ENCODE peak calls at places on chromosomes 5 and 9, in nine cellular contexts. F, S, K, Q, P, Z, Y, C and T are unnamed samples. For H3K4me1, the result is how much of the 10 kb centered on the place peaks cover.

GRCh38 chr5:118042076-118042475 is 946.3 kb downstream of the DTWD2 start:
- DNase-seq in F (no peak), S (no peak), K (no peak), Q (no peak), P (no peak), Z (no peak), Y (no peak), C (no peak), T (no peak)

GRCh38 chr5:130109152-130109551 is 204.9 kb downstream of the CHSY3 start:
- DNase-seq in F (no peak), S (peak), K (no peak), Q (no peak), P (peak), Z (no peak), Y (peak), C (no peak), T (no peak)

GRCh38 chr9:26054600-26055516 is 376.6 kb upstream of the TUSC1 start:
- DNase-seq in F (no peak), S (no peak), K (no peak), Q (no peak), P (no peak), Z (no peak), Y (no peak), C (no peak), T (no peak)

GRCh38 chr5:38008198-38008597 is 168.4 kb upstream of the GDNF start:
- DNase-seq in F (no peak), S (no peak), K (no peak), Q (no peak), P (peak), Z (no peak), Y (no peak), C (no peak), T (no peak)

GRCh38 chr9:133759146-133759900 is 21.2 kb upstream of the SARDH start:
- DNase-seq in F (no peak), S (no peak), K (no peak), Q (peak), P (peak), Z (peak), Y (peak), C (peak), T (peak)

GRCh38 chr9:105299190-105299854 is 54.9 kb downstream of the SLC44A1 start:
- DNase-seq in F (no peak), S (peak), K (no peak), Q (no peak), P (no peak), Z (peak), Y (peak), C (no peak), T (peak)

GRCh38 chr9:4339783-4340335 is 40.0 kb upstream of the GLIS3 start:
- DNase-seq in F (no peak), S (peak), K (no peak), Q (no peak), P (no peak), Z (no peak), Y (no peak), C (no peak), T (no peak)

GRCh38 chr9:35162605-35163315 is 951 bp downstream of the UNC13B start:
- DNase-seq in F (no peak), S (no peak), K (no peak), Q (no peak), P (no peak), Z (no peak), Y (no peak), C (no peak), T (no peak)

GRCh38 chr9:92265159-92265558 is 28.3 kb downstream of the IARS1 start:
- DNase-seq in F (no peak), S (no peak), K (no peak), Q (no peak), P (no peak), Z (no peak), Y (no peak), C (no peak), T (no peak)

GRCh38 chr5:1553642-1554409 is 30.1 kb upstream of the LPCAT1 start:
- DNase-seq in F (no peak), S (no peak), K (no peak), Q (no peak), P (no peak), Z (no peak), Y (no peak), C (no peak), T (no peak)

GRCh38 chr5:72938206-72938605 is 17.6 kb upstream of the FCHO2 start:
- DNase-seq in F (no peak), S (no peak), K (peak), Q (no peak), P (no peak), Z (no peak), Y (peak), C (no peak), T (no peak)

GRCh38 chr5:57665146-57665936 is 182.7 kb upstream of the ACTBL2 start:
- DNase-seq in F (no peak), S (no peak), K (no peak), Q (no peak), P (no peak), Z (no peak), Y (no peak), C (no peak), T (no peak)

GRCh38 chr5:146529984-146530383 is 14.0 kb upstream of the GPR151 start:
- DNase-seq in F (no peak), S (no peak), K (no peak), Q (no peak), P (no peak), Z (no peak), Y (no peak), C (no peak), T (no peak)

GRCh38 chr9:126393876-126394275 is 67.2 kb downstream of the MVB12B start:
- DNase-seq in F (no peak), S (no peak), K (no peak), Q (no peak), P (no peak), Z (no peak), Y (no peak), C (no peak), T (no peak)
- H3K4me1 ChIP-seq in F (under half), S (under half), K (under half), Q (half or more), P (under half), Z (half or more), Y (under half), C (under half), T (under half)

GRCh38 chr9:127488946-127489345 is 37.6 kb downstream of the LRSAM1 start:
- DNase-seq in F (no peak), S (no peak), K (no peak), Q (no peak), P (no peak), Z (no peak), Y (no peak), C (no peak), T (no peak)

GRCh38 chr9:127490831-127491230 is 39.5 kb downstream of the LRSAM1 start:
- DNase-seq in F (no peak), S (no peak), K (no peak), Q (no peak), P (no peak), Z (no peak), Y (no peak), C (no peak), T (no peak)

GRCh38 chr9:127489471-127490115 is 38.3 kb downstream of the LRSAM1 start:
- DNase-seq in F (no peak), S (no peak), K (no peak), Q (no peak), P (peak), Z (no peak), Y (no peak), C (peak), T (no peak)

GRCh38 chr9:127482662-127483061 is 31.4 kb downstream of the LRSAM1 start:
- DNase-seq in F (no peak), S (no peak), K (no peak), Q (no peak), P (no peak), Z (no peak), Y (no peak), C (no peak), T (no peak)

DNA sequence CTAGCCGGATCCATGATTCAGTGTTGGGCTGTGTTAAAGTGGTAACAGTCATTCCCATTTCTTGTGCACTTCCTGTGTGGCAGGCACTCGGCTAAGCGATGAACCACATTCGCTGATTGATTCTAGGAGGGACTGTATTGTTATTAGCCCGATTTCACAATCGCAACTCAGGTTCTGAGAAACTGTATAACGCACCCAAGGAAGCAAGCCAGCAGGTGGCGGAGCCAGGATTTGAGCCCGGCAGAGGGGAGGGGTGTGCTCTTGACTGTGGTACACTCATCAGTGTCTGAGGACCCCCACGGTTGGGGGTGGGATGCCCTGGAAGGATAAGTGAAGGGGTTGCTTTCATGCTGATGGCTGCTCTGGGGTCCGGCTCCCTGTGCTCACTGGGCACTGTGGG is 34.7 kb downstream of the LRSAM1 start:
- DNase-seq in F (no peak), S (no peak), K (no peak), Q (no peak), P (no peak), Z (no peak), Y (no peak), C (no peak), T (no peak)
- TF ChIP-seq CTCF in F (no peak), S (no peak), K (no peak), Q (no peak), P (no peak), Z (no peak), Y (no peak), C (no peak), T (no peak)

GRCh38 chr9:136481558-136481957 is 1.3 kb downstream of the SEC16A start:
- DNase-seq in F (no peak), S (no peak), K (no peak), Q (no peak), P (no peak), Z (no peak), Y (no peak), C (no peak), T (no peak)
- H3K4me3 ChIP-seq in F (peak), S (peak), K (no peak), Q (peak), P (peak), Z (peak), Y (peak), C (peak), T (peak)

GRCh38 chr9:36988848-36989247 is 45.2 kb downstream of the PAX5 start:
- DNase-seq in F (no peak), S (no peak), K (peak), Q (no peak), P (no peak), Z (no peak), Y (no peak), C (no peak), T (no peak)
- H3K4me1 ChIP-seq in F (under half), S (under half), K (under half), Q (under half), P (under half), Z (under half), Y (under half), C (under half), T (under half)

DNA sequence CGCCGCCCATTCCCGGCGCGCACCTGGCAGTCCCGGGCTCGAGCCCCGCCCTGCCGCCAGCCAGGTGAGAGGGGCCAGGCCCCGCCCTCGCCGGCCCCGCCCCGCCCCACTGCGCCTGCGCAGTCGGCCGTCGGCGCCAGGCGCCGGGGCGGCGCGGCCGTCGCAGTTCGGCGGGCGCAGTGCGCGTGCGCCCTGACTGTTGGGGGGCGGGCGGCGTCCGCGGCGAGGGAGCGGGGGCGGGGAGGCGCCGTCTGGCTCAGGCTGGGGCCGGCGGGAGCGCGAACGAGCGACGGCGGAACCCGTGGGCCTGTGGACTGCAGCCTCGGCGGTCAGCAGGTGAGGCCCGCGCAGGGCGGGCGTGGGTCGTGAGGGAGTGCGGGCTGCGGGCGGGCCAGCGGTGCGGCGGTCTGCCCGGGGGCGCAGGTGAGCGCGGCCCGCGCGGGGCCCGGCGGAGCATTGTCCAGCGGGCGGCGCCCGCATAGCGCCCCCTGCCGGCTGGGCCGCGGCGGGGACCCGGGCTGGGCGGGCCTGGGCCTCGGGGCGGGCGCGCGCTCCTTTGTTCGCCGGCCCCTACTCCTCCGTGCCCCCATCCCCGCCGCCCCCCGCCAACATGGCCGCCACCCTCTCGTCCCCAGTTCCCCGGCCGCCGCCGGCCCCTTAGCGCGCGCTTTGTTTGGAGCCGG is at the start of gene SPIN1:
- DNase-seq in F (peak), S (peak), K (peak), Q (peak), P (peak), Z (peak), Y (peak), C (peak), T (peak)
- TF ChIP-seq CTCF in F (no peak), S (peak), K (peak), Q (peak), P (no peak), Z (no peak), Y (peak), C (peak), T (peak)

GRCh38 chr5:154473581-154474266 is 4.3 kb downstream of the HAND1 start:
- DNase-seq in F (no peak), S (no peak), K (no peak), Q (no peak), P (no peak), Z (no peak), Y (no peak), C (peak), T (no peak)

GRCh38 chr5:154474957-154475334 is 3.1 kb downstream of the HAND1 start:
- DNase-seq in F (no peak), S (no peak), K (no peak), Q (no peak), P (no peak), Z (no peak), Y (no peak), C (no peak), T (no peak)

GRCh38 chr5:154474267-154474956 is 3.6 kb downstream of the HAND1 start:
- DNase-seq in F (no peak), S (no peak), K (no peak), Q (no peak), P (no peak), Z (no peak), Y (no peak), C (no peak), T (no peak)

GRCh38 chr5:154470949-154471870 is 6.8 kb downstream of the HAND1 start:
- DNase-seq in F (no peak), S (no peak), K (no peak), Q (no peak), P (no peak), Z (no peak), Y (no peak), C (no peak), T (no peak)

DNA sequence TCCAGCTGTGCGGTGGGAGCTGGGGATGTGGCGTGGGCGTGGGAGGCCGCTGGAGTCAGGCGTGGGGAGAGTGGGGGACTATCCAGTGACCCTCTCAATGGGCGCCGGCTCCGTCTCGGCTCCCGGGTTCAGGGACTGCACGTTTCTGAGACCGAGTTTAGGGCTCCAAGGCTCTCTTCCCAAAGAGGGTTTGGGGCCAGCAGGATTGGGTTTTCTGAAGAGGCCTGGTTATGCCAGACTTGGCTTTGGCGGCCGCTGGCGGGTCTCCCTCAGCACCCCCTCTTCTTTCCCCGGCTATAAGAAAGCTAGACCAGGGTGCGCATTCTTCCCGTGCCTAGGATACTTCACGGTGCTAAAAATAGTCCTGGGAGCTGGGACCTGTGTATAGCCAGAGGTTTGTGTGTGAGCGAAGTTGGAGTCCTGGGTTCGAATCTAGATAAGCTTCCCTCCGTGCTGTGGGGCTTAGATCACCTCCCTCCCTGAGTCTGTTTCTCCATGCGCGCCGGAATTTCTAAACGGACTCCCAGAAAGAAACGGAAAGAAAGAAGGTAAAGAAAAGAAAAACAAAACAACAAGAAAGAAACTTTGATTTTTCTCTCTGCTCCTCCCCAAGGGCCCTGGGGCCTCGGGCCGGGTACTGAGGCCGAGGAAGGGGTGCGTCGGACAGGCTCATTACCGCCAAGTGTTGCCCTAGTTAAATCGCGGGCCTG is 5.0 kb downstream of the HAND1 start:
- DNase-seq in F (no peak), S (no peak), K (no peak), Q (no peak), P (peak), Z (no peak), Y (no peak), C (peak), T (no peak)
- H3K4me3 ChIP-seq in F (no peak), S (no peak), K (no peak), Q (no peak), P (no peak), Z (no peak), Y (no peak), C (peak), T (no peak)

GRCh38 chr5:53359906-53360305 is 120.5 kb upstream of the FST start:
- DNase-seq in F (no peak), S (no peak), K (no peak), Q (no peak), P (no peak), Z (no peak), Y (no peak), C (no peak), T (no peak)

GRCh38 chr5:53355930-53356329 is 124.5 kb upstream of the FST start:
- DNase-seq in F (no peak), S (no peak), K (no peak), Q (no peak), P (no peak), Z (no peak), Y (no peak), C (no peak), T (no peak)

GRCh38 chr5:53357439-53357838 is 123.0 kb upstream of the FST start:
- DNase-seq in F (no peak), S (no peak), K (no peak), Q (no peak), P (no peak), Z (no peak), Y (no peak), C (no peak), T (no peak)

GRCh38 chr5:53360811-53361210 is 119.6 kb upstream of the FST start:
- DNase-seq in F (no peak), S (no peak), K (no peak), Q (no peak), P (no peak), Z (no peak), Y (no peak), C (no peak), T (no peak)

DNA sequence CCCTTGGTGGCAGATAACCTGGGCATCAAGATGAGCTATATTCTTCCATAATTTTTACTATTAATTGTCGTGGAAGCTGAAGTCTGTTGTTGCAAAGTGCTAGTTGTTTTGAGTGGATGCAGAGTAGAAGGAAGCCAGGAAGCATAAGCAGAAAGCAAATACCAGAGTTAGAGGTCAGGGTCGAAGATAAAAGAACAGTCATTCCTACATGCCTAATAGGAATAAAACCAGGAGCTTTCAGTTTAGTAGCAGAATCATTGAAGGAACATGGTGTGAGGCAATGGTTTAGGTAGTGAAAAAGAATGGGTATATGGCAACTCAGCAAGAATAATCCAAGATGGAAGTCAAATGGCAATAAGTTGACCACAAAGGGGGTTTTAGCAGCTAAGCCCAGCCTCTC is 121.6 kb upstream of the FST start:
- DNase-seq in F (no peak), S (no peak), K (no peak), Q (no peak), P (no peak), Z (no peak), Y (no peak), C (no peak), T (no peak)
- H3K4me1 ChIP-seq in F (under half), S (under half), K (under half), Q (under half), P (under half), Z (under half), Y (under half), C (under half), T (half or more)

GRCh38 chr9:102867488-102867887 is 127.6 kb upstream of the CYLC2 start:
- DNase-seq in F (no peak), S (no peak), K (no peak), Q (no peak), P (peak), Z (no peak), Y (peak), C (no peak), T (no peak)
- TF ChIP-seq CTCF in F (no peak), S (no peak), K (no peak), Q (no peak), P (no peak), Z (no peak), Y (no peak), C (no peak), T (no peak)